ENCODE peak calls at places on chromosomes 6 and 20, in six cellular contexts. B is iris pigment epithelial cell; M is activated gamma-delta T cell treated with anti-CD3 and anti-CD28 coated beads, Interleukin-2, amount 50 U/mL, for 16 hours; S is fibroblast of pulmonary artery; V is CD4-positive, alpha-beta T cell; H is sciatic nerve. X is an unnamed sample.

GRCh38 chr20:57260959-57261357 is 5.5 kb downstream of the BMP7 start:
- DNase-seq in B (peak), M (no peak), S (no peak), V (no peak), H (no peak), X (no peak)

GRCh38 chr6:168261234-168261633 is 58.3 kb downstream of the DACT2 start:
- DNase-seq in B (no peak), M (no peak), S (no peak), V (no peak), H (no peak), X (no peak)

GRCh38 chr6:33882154-33882553 is 78.4 kb upstream of the MLN start:
- DNase-seq in B (peak), M (no peak), S (peak), V (no peak), H (no peak), X (peak)

GRCh38 chr6:36998723-36999466 is 6.6 kb upstream of the FGD2 start:
- DNase-seq in B (no peak), M (no peak), S (no peak), V (no peak), H (no peak), X (no peak)

GRCh38 chr6:166515072-166515810 is 71.2 kb downstream of the RAMACL start:
- DNase-seq in B (peak), M (peak), S (peak), V (peak), H (no peak), X (peak)

GRCh38 chr6:159908535-159908934 is 17.7 kb downstream of the MAS1 start:
- DNase-seq in B (peak), M (no peak), S (peak), V (no peak), H (no peak), X (peak)

GRCh38 chr6:138914701-138915100 is 73.4 kb downstream of the REPS1 start:
- DNase-seq in B (peak), M (no peak), S (no peak), V (no peak), H (no peak), X (no peak)

GRCh38 chr6:168363811-168364792 is 44.5 kb upstream of the DACT2 start:
- DNase-seq in B (no peak), M (no peak), S (no peak), V (no peak), H (peak), X (no peak)

GRCh38 chr6:108119212-108120141 is 44.9 kb upstream of the OSTM1 start:
- DNase-seq in B (no peak), M (no peak), S (no peak), V (no peak), H (no peak), X (no peak)

GRCh38 chr6:129032602-129033001 is 149.7 kb downstream of the LAMA2 start:
- DNase-seq in B (no peak), M (no peak), S (no peak), V (no peak), H (no peak), X (peak)

GRCh38 chr20:43572891-43573290 is 14.1 kb downstream of the SGK2 start:
- DNase-seq in B (no peak), M (no peak), S (no peak), V (no peak), H (no peak), X (no peak)

GRCh38 chr20:208937-209566 is 18.0 kb upstream of the DEFB129 start:
- DNase-seq in B (peak), M (no peak), S (peak), V (no peak), H (no peak), X (peak)

GRCh38 chr6:30727920-30728605 is 7.9 kb downstream of the TUBB start:
- DNase-seq in B (peak), M (no peak), S (peak), V (no peak), H (no peak), X (peak)

GRCh38 chr20:46243707-46244628 is 64.3 kb downstream of the CDH22 start:
- DNase-seq in B (no peak), M (no peak), S (no peak), V (no peak), H (no peak), X (peak)